ENCODE peak calls at places on chromosomes 16 and 17, in four cellular contexts. One of them, this sample, is unnamed.
A peak's percentile ranks its signal among the peaks of the same experiment; 100 is the strongest.

GRCh38 chr16:12336158-12336557 is 359.6 kb downstream of the SNX29 start:
- DNase-seq in AG09309: no peak
- DNase-seq in left lung: no peak
- DNase-seq in brain microvascular endothelial cell: no peak
- DNase-seq in this sample: no peak

GRCh38 chr17:75759457-75759856 is 5.5 kb downstream of the GALK1 start:
- DNase-seq in AG09309: no peak
- DNase-seq in brain microvascular endothelial cell: no peak
- DNase-seq in left lung: no peak
- DNase-seq in this sample: no peak

GRCh38 chr16:25966172-25967097 is 274.7 kb downstream of the HS3ST4 start:
- DNase-seq in AG09309: no peak
- DNase-seq in brain microvascular endothelial cell: no peak
- DNase-seq in left lung: no peak
- DNase-seq in this sample: no peak

GRCh38 chr17:57519199-57519598 is 225.9 kb downstream of the CCDC182 start:
- DNase-seq in AG09309: no peak
- DNase-seq in brain microvascular endothelial cell: peak; percentile 37
- DNase-seq in left lung: no peak
- DNase-seq in this sample: no peak

GRCh38 chr16:68229431-68230175 is 6.3 kb downstream of the ESRP2 start:
- DNase-seq in AG09309: peak; percentile 29
- DNase-seq in left lung: peak; percentile 29
- DNase-seq in brain microvascular endothelial cell: peak; percentile 35
- DNase-seq in this sample: peak; percentile 55

GRCh38 chr16:1789643-1790045 is 3.9 kb downstream of the IGFALS start:
- DNase-seq in brain microvascular endothelial cell: no peak
- DNase-seq in AG09309: no peak
- DNase-seq in left lung: peak; percentile 24
- DNase-seq in this sample: no peak

GRCh38 chr17:78344666-78345065 is 15.2 kb downstream of the SOCS3 start:
- DNase-seq in brain microvascular endothelial cell: no peak
- DNase-seq in AG09309: no peak
- DNase-seq in left lung: no peak
- DNase-seq in this sample: no peak

GRCh38 chr17:69069289-69069688 is 8.6 kb upstream of the ABCA9 start:
- DNase-seq in brain microvascular endothelial cell: no peak
- DNase-seq in AG09309: no peak
- DNase-seq in left lung: no peak
- DNase-seq in this sample: no peak

GRCh38 chr16:21117567-21117966 is 33.1 kb downstream of the DNAH3 start:
- DNase-seq in brain microvascular endothelial cell: no peak
- DNase-seq in AG09309: no peak
- DNase-seq in left lung: no peak
- DNase-seq in this sample: no peak

GRCh38 chr16:50611332-50611934 is 63.2 kb downstream of the NKD1 start:
- DNase-seq in brain microvascular endothelial cell: peak; percentile 39
- DNase-seq in left lung: no peak
- DNase-seq in AG09309: no peak
- DNase-seq in this sample: no peak

GRCh38 chr16:85699628-85700027 is 10.9 kb upstream of the GINS2 start:
- DNase-seq in AG09309: peak; percentile 28
- DNase-seq in brain microvascular endothelial cell: peak; percentile 69
- DNase-seq in left lung: no peak
- DNase-seq in this sample: no peak

GRCh38 chr17:69578385-69578936 is 164.0 kb downstream of the MAP2K6 start:
- DNase-seq in left lung: no peak
- DNase-seq in brain microvascular endothelial cell: no peak
- DNase-seq in AG09309: no peak
- DNase-seq in this sample: no peak

GRCh38 chr16:54542805-54543504 is 256.4 kb upstream of the IRX3 start:
- DNase-seq in brain microvascular endothelial cell: no peak
- DNase-seq in AG09309: no peak
- DNase-seq in left lung: no peak
- DNase-seq in this sample: no peak

GRCh38 chr16:18834873-18835272 is 33.5 kb upstream of the ARL6IP1 start:
- DNase-seq in brain microvascular endothelial cell: no peak
- DNase-seq in AG09309: no peak
- DNase-seq in left lung: no peak
- DNase-seq in this sample: no peak

GRCh38 chr17:28726396-28726911 is 421 bp upstream of the TLCD1 start:
- DNase-seq in left lung: peak; percentile 82
- DNase-seq in brain microvascular endothelial cell: peak; percentile 28
- DNase-seq in AG09309: no peak
- DNase-seq in this sample: no peak

GRCh38 chr17:36544320-36545092 is at the start of gene GGNBP2:
- DNase-seq in brain microvascular endothelial cell: peak; percentile 83
- DNase-seq in AG09309: peak; percentile 60
- DNase-seq in left lung: peak; percentile 95
- DNase-seq in this sample: peak; percentile 88

GRCh38 chr17:77235370-77236080 is 94.8 kb downstream of the SEC14L1 start:
- DNase-seq in left lung: no peak
- DNase-seq in brain microvascular endothelial cell: peak; percentile 60
- DNase-seq in AG09309: peak; percentile 75
- DNase-seq in this sample: no peak

GRCh38 chr16:87057291-87057881 is 259.8 kb downstream of the C16orf95 start:
- DNase-seq in AG09309: no peak
- DNase-seq in left lung: no peak
- DNase-seq in brain microvascular endothelial cell: no peak
- DNase-seq in this sample: no peak

GRCh38 chr16:86986136-86986535 is 331.1 kb downstream of the C16orf95 start:
- DNase-seq in brain microvascular endothelial cell: no peak
- DNase-seq in AG09309: no peak
- DNase-seq in left lung: no peak
- DNase-seq in this sample: no peak

GRCh38 chr16:84603115-84603816 is 14.6 kb downstream of the COTL1 start:
- DNase-seq in brain microvascular endothelial cell: peak; percentile 98
- DNase-seq in AG09309: peak; percentile 91
- DNase-seq in left lung: peak; percentile 89
- DNase-seq in this sample: no peak
- H3K4me3 ChIP-seq in brain microvascular endothelial cell: peak overlapping the region; percentile 30
- H3K4me3 ChIP-seq in AG09309: peak overlapping the region; percentile 33
- H3K4me3 ChIP-seq in left lung: peak overlapping the region; percentile 18
- H3K4me3 ChIP-seq in this sample: no peak overlapping the region

DNA sequence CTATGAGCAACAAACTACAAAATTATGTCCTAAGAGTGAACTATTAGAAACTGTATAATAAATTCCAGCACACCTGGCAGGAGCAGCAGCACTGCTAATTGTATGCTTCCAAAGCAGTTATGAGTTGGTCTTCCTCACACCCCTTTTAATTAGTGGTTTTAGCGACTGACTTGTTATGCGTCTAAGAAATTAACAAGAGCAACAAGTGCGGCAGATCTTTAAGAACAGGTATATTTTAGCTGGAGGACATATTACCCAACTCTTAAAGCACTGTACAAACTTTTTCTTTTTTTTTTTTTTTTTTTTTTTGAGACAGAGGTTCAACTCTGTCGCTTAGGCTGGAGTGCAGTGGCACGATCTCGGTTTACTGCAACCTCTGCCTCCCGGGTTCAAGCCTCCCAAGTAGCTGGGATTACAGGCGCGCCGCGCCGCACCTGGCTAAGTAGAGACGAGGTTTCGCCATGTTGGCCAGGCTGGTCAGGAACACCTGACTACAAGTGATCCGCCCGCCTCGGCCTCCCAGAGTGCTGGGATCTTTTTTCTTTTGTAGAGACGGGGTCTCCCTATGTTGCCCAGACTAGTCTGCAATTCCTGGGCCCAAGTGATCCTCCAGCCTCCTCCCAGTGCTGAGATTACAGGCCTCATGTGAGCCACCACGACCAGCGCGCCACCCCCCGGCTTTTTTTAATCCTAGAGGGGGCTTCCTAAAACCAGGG is 1.6 kb upstream of the FBXL20 start:
- DNase-seq in AG09309: no peak
- DNase-seq in brain microvascular endothelial cell: no peak
- DNase-seq in left lung: no peak
- DNase-seq in this sample: no peak
- H3K4me3 ChIP-seq in AG09309: no peak overlapping the region
- H3K4me3 ChIP-seq in brain microvascular endothelial cell: no peak overlapping the region
- H3K4me3 ChIP-seq in left lung: peak overlapping the region; percentile 97
- H3K4me3 ChIP-seq in this sample: no peak overlapping the region

GRCh38 chr17:44386182-44386525 is 3.3 kb downstream of the ITGA2B start:
- DNase-seq in left lung: no peak
- DNase-seq in AG09309: no peak
- DNase-seq in brain microvascular endothelial cell: no peak
- DNase-seq in this sample: no peak
- H3K4me3 ChIP-seq in left lung: peak overlapping the region; percentile 47
- H3K4me3 ChIP-seq in AG09309: no peak overlapping the region
- H3K4me3 ChIP-seq in brain microvascular endothelial cell: peak overlapping the region; percentile 59
- H3K4me3 ChIP-seq in this sample: no peak overlapping the region

GRCh38 chr17:44110823-44111633 is 12.4 kb downstream of the HDAC5 start:
- DNase-seq in left lung: peak; percentile 97
- DNase-seq in AG09309: peak; percentile 64
- DNase-seq in brain microvascular endothelial cell: peak; percentile 80
- DNase-seq in this sample: peak; percentile 89

GRCh38 chr17:44109312-44109630 is 14.2 kb downstream of the HDAC5 start:
- DNase-seq in AG09309: no peak
- DNase-seq in brain microvascular endothelial cell: no peak
- DNase-seq in left lung: no peak
- DNase-seq in this sample: no peak

GRCh38 chr17:44108440-44109311 is 14.8 kb downstream of the HDAC5 start:
- DNase-seq in left lung: peak; percentile 72
- DNase-seq in AG09309: peak; percentile 89
- DNase-seq in brain microvascular endothelial cell: peak; percentile 96
- DNase-seq in this sample: no peak

GRCh38 chr17:44111777-44112176 is 11.7 kb downstream of the HDAC5 start:
- DNase-seq in AG09309: no peak
- DNase-seq in brain microvascular endothelial cell: no peak
- DNase-seq in left lung: no peak
- DNase-seq in this sample: no peak

GRCh38 chr17:44110011-44110686 is 13.3 kb downstream of the HDAC5 start:
- DNase-seq in AG09309: no peak
- DNase-seq in left lung: no peak
- DNase-seq in brain microvascular endothelial cell: no peak
- DNase-seq in this sample: no peak
- H3K4me3 ChIP-seq in AG09309: peak overlapping the region; percentile 56
- H3K4me3 ChIP-seq in left lung: peak overlapping the region; percentile 43
- H3K4me3 ChIP-seq in brain microvascular endothelial cell: peak overlapping the region; percentile 15
- H3K4me3 ChIP-seq in this sample: peak overlapping the region; percentile 54

DNA sequence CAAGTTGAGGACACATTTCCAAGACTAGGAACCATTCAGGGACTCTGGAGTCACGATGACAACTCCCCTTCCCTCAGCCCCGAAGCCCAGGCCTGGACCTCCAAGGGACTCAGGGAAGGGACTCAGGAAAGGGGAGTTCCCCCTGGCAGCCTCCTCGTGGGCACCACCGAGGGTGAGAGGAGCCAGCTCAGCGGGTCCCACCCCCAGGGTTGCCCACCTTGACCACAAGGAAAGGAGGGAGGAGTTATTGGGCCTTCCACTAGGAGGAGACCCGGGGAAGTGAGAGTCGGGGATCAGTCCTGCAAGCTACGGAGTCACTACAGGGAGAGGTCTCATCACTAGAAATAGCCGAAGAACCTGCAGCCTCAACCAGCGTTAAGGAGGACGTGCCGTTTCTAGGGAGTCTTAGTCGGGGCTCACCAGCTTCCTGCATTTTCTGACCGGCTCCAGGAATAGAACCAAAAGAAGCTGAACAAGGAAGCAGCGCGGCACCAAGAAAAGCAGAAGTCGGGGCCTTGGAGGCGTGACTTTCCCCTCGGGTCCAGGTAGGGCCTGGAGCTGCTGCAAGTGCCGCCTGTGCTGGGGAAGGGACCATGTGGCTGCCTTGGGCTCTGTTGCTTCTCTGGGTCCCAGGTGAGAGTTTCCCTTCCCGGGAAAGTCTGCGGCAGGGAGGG is at the start of gene CD300A:
- DNase-seq in brain microvascular endothelial cell: no peak
- DNase-seq in AG09309: no peak
- DNase-seq in left lung: peak; percentile 83
- DNase-seq in this sample: no peak
- H3K4me3 ChIP-seq in brain microvascular endothelial cell: no peak within 1 kb of the TSS
- H3K4me3 ChIP-seq in AG09309: no peak within 1 kb of the TSS
- H3K4me3 ChIP-seq in left lung: peak within 1 kb of the TSS; percentile 60
- H3K4me3 ChIP-seq in this sample: no peak within 1 kb of the TSS

GRCh38 chr16:29820730-29821662 is 734 bp downstream of the MVP start:
- DNase-seq in brain microvascular endothelial cell: no peak
- DNase-seq in left lung: peak; percentile 83
- DNase-seq in AG09309: no peak
- DNase-seq in this sample: no peak

GRCh38 chr16:29820271-29820701 is at the start of gene MVP:
- DNase-seq in brain microvascular endothelial cell: peak; percentile 32
- DNase-seq in AG09309: no peak
- DNase-seq in left lung: peak; percentile 82
- DNase-seq in this sample: peak; percentile 45

GRCh38 chr16:29821663-29822115 is 1.4 kb downstream of the MVP start:
- DNase-seq in brain microvascular endothelial cell: peak; percentile 65
- DNase-seq in AG09309: no peak
- DNase-seq in left lung: no peak
- DNase-seq in this sample: no peak

GRCh38 chr16:29818082-29818481 is 2.1 kb downstream of the PAGR1 start:
- DNase-seq in brain microvascular endothelial cell: no peak
- DNase-seq in left lung: no peak
- DNase-seq in AG09309: no peak
- DNase-seq in this sample: no peak

GRCh38 chr16:29819506-29819905 is 756 bp upstream of the MVP start:
- DNase-seq in brain microvascular endothelial cell: no peak
- DNase-seq in AG09309: no peak
- DNase-seq in left lung: no peak
- DNase-seq in this sample: no peak
- H3K4me3 ChIP-seq in brain microvascular endothelial cell: no peak overlapping the region
- H3K4me3 ChIP-seq in AG09309: peak overlapping the region; percentile 93
- H3K4me3 ChIP-seq in left lung: peak overlapping the region; percentile 84
- H3K4me3 ChIP-seq in this sample: peak overlapping the region; percentile 53

GRCh38 chr17:1643999-1644492 is 1.5 kb downstream of the SCARF1 start:
- DNase-seq in AG09309: no peak
- DNase-seq in left lung: peak; percentile 62
- DNase-seq in brain microvascular endothelial cell: no peak
- DNase-seq in this sample: no peak
- H3K4me3 ChIP-seq in AG09309: no peak overlapping the region
- H3K4me3 ChIP-seq in left lung: peak overlapping the region; percentile 55
- H3K4me3 ChIP-seq in brain microvascular endothelial cell: peak overlapping the region; percentile 35
- H3K4me3 ChIP-seq in this sample: no peak overlapping the region

DNA sequence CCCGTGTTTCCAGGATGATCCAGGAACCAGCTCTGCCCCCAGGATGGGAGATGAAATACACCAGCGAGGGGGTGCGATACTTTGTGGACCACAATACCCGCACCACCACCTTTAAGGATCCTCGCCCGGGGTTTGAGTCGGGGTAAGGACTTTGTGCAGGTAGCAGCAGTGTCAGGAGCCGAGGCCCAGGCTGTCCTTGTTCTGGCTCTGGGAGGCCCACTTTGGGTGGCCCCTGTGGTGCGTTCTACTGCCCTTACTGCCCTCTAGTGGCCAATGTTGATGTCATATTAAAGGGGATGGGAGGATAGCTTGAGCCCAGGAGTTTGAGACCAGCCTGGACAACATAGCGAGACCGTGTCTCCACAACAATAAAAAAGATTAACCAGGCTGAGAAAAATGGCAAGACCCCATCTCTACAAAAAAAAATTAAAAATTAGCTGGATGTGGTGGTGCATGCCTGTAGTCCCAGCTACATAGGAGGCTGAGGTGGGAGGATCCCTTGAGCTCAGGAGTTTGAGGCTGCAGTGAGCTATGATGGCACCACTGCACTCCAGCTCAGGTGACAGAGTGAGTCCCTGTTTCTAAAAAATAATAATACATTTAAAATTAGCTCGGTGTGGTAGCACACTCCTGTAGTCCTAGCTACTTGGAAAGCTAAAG is 20.9 kb upstream of the CLEC18A start:
- DNase-seq in AG09309: no peak
- DNase-seq in left lung: no peak
- DNase-seq in brain microvascular endothelial cell: peak; percentile 50
- DNase-seq in this sample: peak; percentile 20
- H3K4me3 ChIP-seq in AG09309: no peak overlapping the region
- H3K4me3 ChIP-seq in left lung: no peak overlapping the region
- H3K4me3 ChIP-seq in brain microvascular endothelial cell: no peak overlapping the region
- H3K4me3 ChIP-seq in this sample: no peak overlapping the region

GRCh38 chr16:67185866-67186134 is 2.0 kb upstream of the MATCAP1 start:
- DNase-seq in left lung: no peak
- DNase-seq in AG09309: no peak
- DNase-seq in brain microvascular endothelial cell: no peak
- DNase-seq in this sample: no peak
- H3K4me3 ChIP-seq in left lung: peak overlapping the region; percentile 81
- H3K4me3 ChIP-seq in AG09309: no peak overlapping the region
- H3K4me3 ChIP-seq in brain microvascular endothelial cell: no peak overlapping the region
- H3K4me3 ChIP-seq in this sample: no peak overlapping the region